ENCODE peak calls at places on chromosomes 13 and 19, in eight cellular contexts. O is fibroblast of lung, Z is neuronal stem cell, F is mesenchymal stem cell, P is mammary epithelial cell, Q is IMR-90, X is SK-N-SH, H is DND-41. Y is an unnamed sample.

GRCh38 chr19:17555929-17556813 is 722 bp downstream of the COLGALT1 start:
- DNase-seq in F (peak; percentile 66), O (peak; percentile 75), X (peak; percentile 74), Q (peak; percentile 44), Z (peak; percentile 27), P (peak; percentile 30), H (peak; percentile 50), Y (peak; percentile 68)

GRCh38 chr13:45826741-45827140 is 24.8 kb downstream of the SIAH3 start:
- DNase-seq in Q (no peak), X (no peak), H (no peak), P (no peak), F (no peak), Z (no peak), O (no peak), Y (no peak)

GRCh38 chr13:30132623-30133553 is 174.5 kb downstream of the KATNAL1 start:
- DNase-seq in F (peak; percentile 90), Q (peak; percentile 89), H (peak; percentile 99), P (peak; percentile 74), Z (peak; percentile 94), X (peak; percentile 91), O (peak; percentile 92), Y (peak; percentile 96)

GRCh38 chr19:40519352-40520322 is 52.8 kb downstream of the SPTBN4 start:
- DNase-seq in O (peak; percentile 45), H (no peak), P (peak; percentile 30), Q (peak; percentile 40), F (peak; percentile 25), X (no peak), Z (no peak), Y (peak; percentile 49)

GRCh38 chr13:40562975-40563349 is 103.5 kb downstream of the FOXO1 start:
- DNase-seq in X (no peak), O (no peak), Z (no peak), Q (no peak), H (no peak), P (no peak), F (no peak), Y (no peak)

GRCh38 chr13:46386996-46387851 is at the start of gene RUBCNL:
- DNase-seq in O (peak; percentile 27), P (peak; percentile 85), Z (peak; percentile 57), Q (no peak), H (peak; percentile 65), F (peak; percentile 41), X (peak; percentile 74), Y (peak; percentile 39)

GRCh38 chr19:19551862-19552192 is 13.8 kb downstream of the CILP2 start:
- DNase-seq in F (no peak), Z (no peak), O (no peak), H (no peak), Q (peak; percentile 15), X (no peak), P (no peak), Y (no peak)

GRCh38 chr13:71240906-71241305 is 626.1 kb downstream of the DACH1 start:
- DNase-seq in Z (no peak), F (peak; percentile 46), H (no peak), O (peak; percentile 59), X (peak; percentile 35), Q (no peak), P (no peak), Y (peak; percentile 24)

GRCh38 chr19:57642396-57643046 is 9.6 kb downstream of the ZNF211 start:
- DNase-seq in P (peak; percentile 81), O (no peak), F (no peak), H (no peak), Z (no peak), Q (no peak), X (no peak), Y (no peak)

GRCh38 chr19:10114651-10115391 is 3.3 kb downstream of the P2RY11 start:
- DNase-seq in P (no peak), Q (no peak), F (no peak), Z (no peak), X (peak; percentile 43), O (no peak), H (peak; percentile 31), Y (no peak)

GRCh38 chr13:97359181-97360057 is 74.5 kb upstream of the RAP2A start:
- DNase-seq in O (peak; percentile 92), P (peak; percentile 36), Z (peak; percentile 68), Q (peak; percentile 92), X (peak; percentile 66), H (peak; percentile 64), F (peak; percentile 93), Y (peak; percentile 85)

GRCh38 chr19:18605546-18606280 is 886 bp downstream of the CRLF1 start:
- DNase-seq in Q (no peak), F (no peak), O (no peak), P (no peak), Z (no peak), X (peak; percentile 49), H (no peak), Y (no peak)

GRCh38 chr13:99990045-99990977 is 8.7 kb downstream of the ZIC2 start:
- DNase-seq in Z (peak; percentile 30), Q (no peak), H (no peak), F (no peak), P (no peak), O (no peak), X (peak; percentile 27), Y (no peak)

GRCh38 chr19:7326105-7326877 is 22.4 kb upstream of the ARHGEF18 start:
- DNase-seq in O (peak; percentile 11), Q (no peak), P (peak; percentile 14), Z (no peak), F (no peak), X (no peak), H (peak; percentile 44), Y (peak; percentile 30)

GRCh38 chr13:22592515-22592914 is 588.3 kb upstream of the SGCG start:
- DNase-seq in F (no peak), X (no peak), Z (no peak), H (no peak), Q (peak; percentile 0), O (peak; percentile 43), P (no peak), Y (peak; percentile 17)

GRCh38 chr13:100176781-100177389 is 88.0 kb downstream of the PCCA start:
- DNase-seq in O (peak; percentile 56), H (no peak), Q (peak; percentile 54), X (peak; percentile 22), Z (no peak), F (peak; percentile 10), P (peak; percentile 5), Y (no peak)

GRCh38 chr19:15125232-15126067 is 18.2 kb downstream of the SYDE1 start:
- DNase-seq in X (peak; percentile 99), O (peak; percentile 97), Q (peak; percentile 95), F (peak; percentile 98), Z (peak; percentile 97), H (peak; percentile 99), P (peak; percentile 96), Y (peak; percentile 99)

GRCh38 chr19:15122331-15123030 is 15.3 kb downstream of the SYDE1 start:
- DNase-seq in P (no peak), Q (no peak), O (no peak), H (no peak), Z (no peak), F (no peak), X (no peak), Y (no peak)

GRCh38 chr19:15124572-15125231 is 17.5 kb downstream of the SYDE1 start:
- DNase-seq in X (peak; percentile 88), F (peak; percentile 42), O (no peak), Q (no peak), Z (no peak), H (no peak), P (peak; percentile 34), Y (peak; percentile 73)

GRCh38 chr19:15123031-15123890 is 16.1 kb downstream of the SYDE1 start:
- DNase-seq in O (no peak), F (no peak), Z (no peak), X (no peak), H (no peak), Q (no peak), P (no peak), Y (no peak)

DNA sequence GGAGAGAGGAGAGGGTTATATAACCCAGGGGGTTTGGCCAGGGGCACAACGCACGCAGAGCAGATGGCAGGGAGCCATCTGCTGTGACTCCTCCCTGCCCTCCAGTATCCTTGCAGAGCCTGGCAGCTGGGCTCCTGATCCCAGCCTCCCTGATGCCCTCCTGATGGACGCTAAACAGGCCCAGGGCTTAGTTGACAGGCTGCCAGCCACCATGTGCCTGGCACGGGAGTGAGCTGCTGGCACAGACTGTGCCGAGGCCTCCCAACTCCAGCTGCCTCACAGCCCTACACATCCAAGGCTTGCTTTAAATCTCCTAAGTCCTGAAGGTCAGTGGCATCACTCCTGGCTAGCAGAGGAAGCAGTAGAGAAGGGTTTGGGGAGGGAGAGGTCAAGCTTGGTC is 16.7 kb downstream of the SYDE1 start:
- DNase-seq in P (no peak), Z (no peak), H (no peak), X (peak; percentile 76), O (no peak), F (no peak), Q (no peak), Y (no peak)
- H3K4me2 ChIP-seq in P (peak overlapping the region; percentile 85), Z (no peak overlapping the region), H (peak overlapping the region; percentile 89), X (peak overlapping the region; percentile 97), O (peak overlapping the region; percentile 81), F (peak overlapping the region; percentile 73), Q (peak overlapping the region; percentile 88), Y (peak overlapping the region; percentile 91)

DNA sequence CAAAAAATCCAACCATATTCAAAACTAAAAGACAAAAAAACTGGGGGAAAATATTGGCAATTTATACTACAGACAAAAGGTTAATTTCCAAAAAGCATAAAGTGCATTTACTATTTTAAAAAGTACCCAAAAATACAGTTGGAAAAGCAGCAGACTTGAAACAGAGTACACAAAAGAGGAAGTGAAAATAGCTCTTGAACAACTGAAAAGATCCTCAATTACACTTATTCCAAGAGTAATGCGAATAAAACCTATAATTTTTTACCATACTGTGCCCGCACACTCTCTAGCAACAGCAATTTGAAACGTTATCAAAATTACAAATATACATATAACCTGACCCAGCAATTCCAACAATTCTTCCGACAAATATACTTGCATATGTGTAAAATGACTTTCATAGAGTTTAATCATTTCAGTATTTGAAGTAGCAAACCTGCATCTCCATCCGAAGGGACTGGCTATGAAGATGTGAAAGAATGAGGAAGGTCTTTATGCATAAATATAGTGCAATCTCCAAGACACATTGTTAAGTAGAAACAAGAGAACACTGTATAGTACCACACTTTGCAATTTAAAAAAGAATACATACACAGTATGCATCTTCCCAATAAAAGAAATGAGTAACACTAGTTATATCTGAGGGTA is 25.4 kb downstream of the ALG5 start:
- DNase-seq in O (no peak), X (no peak), Z (no peak), P (no peak), F (no peak), Q (no peak), H (no peak), Y (no peak)
- H2AFZ ChIP-seq in O (no peak overlapping the region), X (no peak overlapping the region), Z (no peak overlapping the region), P (no peak overlapping the region), F (no peak overlapping the region), Q (no peak overlapping the region), H (no peak overlapping the region), Y (no peak overlapping the region)

DNA sequence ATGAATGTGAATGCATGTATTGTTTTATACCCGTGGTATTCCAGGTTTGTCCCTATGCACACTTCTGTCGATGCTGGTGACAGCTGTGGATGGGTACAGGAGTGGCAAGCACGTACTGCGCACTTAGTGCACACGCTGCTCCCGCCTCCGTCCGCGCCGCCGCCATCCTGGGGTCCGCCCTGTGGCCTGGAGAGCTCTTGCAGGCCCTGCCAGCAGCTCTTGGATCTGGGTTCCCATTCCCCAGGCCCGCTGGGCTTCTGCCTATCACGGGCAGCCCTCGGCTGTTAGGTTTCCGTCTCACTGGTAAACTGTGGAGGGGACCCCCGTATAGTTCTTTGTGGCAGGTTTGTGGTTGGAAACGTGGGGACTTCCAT is 4.0 kb downstream of the GNA11 start:
- DNase-seq in H (no peak), X (no peak), Z (no peak), O (no peak), F (peak; percentile 24), Q (no peak), P (peak; percentile 39), Y (no peak)
- H3K4me1 ChIP-seq in H (peaks cover 54% of the 10 kb centered on the region), X (no peaks in the 10 kb centered on the region), Z (peaks cover 13% of the 10 kb centered on the region), O (peaks cover 15% of the 10 kb centered on the region), F (peaks cover 56% of the 10 kb centered on the region), Q (peaks cover 22% of the 10 kb centered on the region), P (peaks cover 39% of the 10 kb centered on the region), Y (peaks cover 35% of the 10 kb centered on the region)

GRCh38 chr19:53991224-53992113 is at the start of gene CACNG6:
- DNase-seq in O (no peak), F (peak; percentile 8), X (peak; percentile 73), Z (peak; percentile 43), Q (no peak), P (no peak), H (no peak), Y (peak; percentile 63)
- H3K4me2 ChIP-seq in O (peak within 1 kb of the TSS; percentile 35), F (peak within 1 kb of the TSS; percentile 57), X (peak within 1 kb of the TSS; percentile 69), Z (peak within 1 kb of the TSS; percentile 67), Q (no peak within 1 kb of the TSS), P (no peak within 1 kb of the TSS), H (no peak within 1 kb of the TSS), Y (peak within 1 kb of the TSS; percentile 87)

Y was measured in hepatocyte.